ENCODE peak calls at places on chromosome 21, in five cellular contexts. K is H1, L is IMR-90, E is neuronal stem cell, X is H9. O is an unnamed sample.

GRCh38 chr21:43864313-43864805 is 664 bp upstream of the AGPAT3 start:
- DNase-seq in K (peak), L (peak), E (no peak), X (peak), O (peak)

GRCh38 chr21:42513985-42514882 is 582 bp downstream of the SLC37A1 start:
- DNase-seq in K (peak), L (no peak), E (no peak), X (peak), O (peak)

GRCh38 chr21:25385912-25386474 is 221.3 kb downstream of the MRPL39 start:
- DNase-seq in K (no peak), L (peak), E (peak), X (peak), O (peak)

GRCh38 chr21:28856588-28857250 is 136.0 kb downstream of the LTN1 start:
- DNase-seq in K (no peak), L (no peak), E (peak), X (peak), O (no peak)

GRCh38 chr21:42251654-42252053 is 32.7 kb downstream of the ABCG1 start:
- DNase-seq in K (no peak), L (no peak), E (no peak), X (no peak), O (no peak)

GRCh38 chr21:27776925-27777553 is 810.2 kb upstream of the ADAMTS5 start:
- DNase-seq in K (no peak), L (no peak), E (no peak), X (no peak), O (no peak)

GRCh38 chr21:14482165-14482564 is 64.0 kb downstream of the SAMSN1 start:
- DNase-seq in K (no peak), L (no peak), E (no peak), X (no peak), O (no peak)

GRCh38 chr21:38679531-38679930 is 126.2 kb upstream of the ETS2 start:
- DNase-seq in K (no peak), L (peak), E (no peak), X (no peak), O (peak)

GRCh38 chr21:36155603-36156338 is 853 bp upstream of the DOP1B start:
- DNase-seq in K (peak), L (no peak), E (no peak), X (peak), O (no peak)

GRCh38 chr21:30434033-30434631 is 4.1 kb downstream of the KRTAP13-4 start:
- DNase-seq in K (peak), L (no peak), E (peak), X (peak), O (no peak)
- H3K23ac ChIP-seq in K (no peak), L (no peak), E (no peak), X (no peak), O (no peak)

DNA sequence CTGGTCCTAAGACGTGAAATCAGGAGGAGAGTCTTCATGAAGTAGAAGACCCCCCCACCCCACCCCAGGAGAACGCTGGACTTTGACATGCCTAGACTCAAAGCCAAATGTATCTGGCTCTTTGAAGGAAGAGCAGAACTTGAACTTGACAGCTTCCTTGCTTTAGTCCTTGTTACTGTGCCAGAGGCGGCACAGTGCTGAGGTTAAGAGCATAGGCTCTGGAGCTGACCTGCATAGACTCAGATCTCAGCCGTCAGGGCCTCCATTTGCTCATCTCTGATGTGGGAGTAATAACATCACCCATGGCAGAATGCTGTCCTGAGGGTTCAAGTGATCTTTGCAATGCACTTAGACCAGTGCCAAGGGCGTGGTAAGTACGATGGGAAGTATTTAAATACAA is 39.0 kb downstream of the COL6A1 start:
- DNase-seq in K (no peak), L (no peak), E (no peak), X (no peak), O (no peak)
- H3K27ac ChIP-seq in K (no peak), L (no peak), E (no peak), X (no peak), O (no peak)

GRCh38 chr21:17757671-17758070 is 61.5 kb downstream of the C21orf91 start:
- DNase-seq in K (no peak), L (no peak), E (no peak), X (no peak), O (no peak)
- H4K91ac ChIP-seq in K (no peak), L (no peak), E (no peak), X (no peak), O (peak)

GRCh38 chr21:32753818-32754610 is 17.5 kb downstream of the PAXBP1 start:
- DNase-seq in K (no peak), L (no peak), E (no peak), X (no peak), O (no peak)

GRCh38 chr21:32756096-32756495 is 15.5 kb downstream of the PAXBP1 start:
- DNase-seq in K (no peak), L (no peak), E (no peak), X (no peak), O (no peak)

DNA sequence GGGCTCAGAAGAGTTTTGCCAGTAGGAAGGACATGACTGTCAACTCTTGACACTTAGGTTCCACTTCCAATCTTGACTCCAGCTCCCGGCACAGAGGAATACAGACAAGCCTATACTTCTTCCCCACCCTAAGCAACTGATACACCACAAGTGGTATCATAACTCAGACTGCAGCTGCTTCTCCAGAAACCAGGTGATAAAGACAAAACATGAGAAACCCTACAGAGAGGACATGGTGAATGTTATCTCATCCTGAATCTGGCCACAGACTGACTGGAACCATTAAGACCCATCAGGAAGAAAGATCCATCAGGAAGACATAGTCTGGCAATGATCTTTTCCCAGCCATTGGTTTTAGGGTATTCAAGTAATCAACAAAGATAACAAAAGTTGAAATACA is 13.8 kb downstream of the PAXBP1 start:
- DNase-seq in K (no peak), L (no peak), E (no peak), X (no peak), O (no peak)
- H3K23ac ChIP-seq in K (no peak), L (no peak), E (no peak), X (no peak), O (no peak)

GRCh38 chr21:44988607-44989537 is 49.0 kb downstream of the SLX9 start:
- DNase-seq in K (no peak), L (no peak), E (no peak), X (no peak), O (no peak)

GRCh38 chr21:44989943-44990780 is 50.3 kb downstream of the SLX9 start:
- DNase-seq in K (no peak), L (no peak), E (no peak), X (no peak), O (no peak)

GRCh38 chr21:44987886-44988606 is 48.2 kb downstream of the SLX9 start:
- DNase-seq in K (no peak), L (no peak), E (no peak), X (no peak), O (no peak)

GRCh38 chr21:44990921-44991320 is 51.1 kb downstream of the SLX9 start:
- DNase-seq in K (no peak), L (no peak), E (no peak), X (no peak), O (no peak)

DNA sequence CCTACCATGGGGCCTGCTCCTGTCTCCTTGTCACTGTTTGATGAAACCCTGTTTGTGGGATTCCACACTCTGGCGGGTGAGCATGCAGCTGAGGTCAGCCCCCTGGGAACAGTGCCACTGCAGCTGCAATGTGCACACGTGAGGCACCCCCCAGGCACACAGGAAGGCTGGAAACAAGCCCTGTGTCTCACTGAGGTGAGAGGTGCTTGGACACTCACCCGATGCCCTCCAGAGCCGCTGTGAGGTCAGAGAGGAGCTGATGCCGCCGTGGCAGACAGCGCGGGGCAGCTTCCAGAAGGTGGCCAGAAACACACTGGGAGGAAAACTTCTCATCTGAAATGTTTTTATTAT is 49.7 kb downstream of the SLX9 start:
- DNase-seq in K (no peak), L (peak), E (no peak), X (no peak), O (no peak)
- H3K27ac ChIP-seq in K (no peak), L (no peak), E (no peak), X (no peak), O (no peak)

DNA sequence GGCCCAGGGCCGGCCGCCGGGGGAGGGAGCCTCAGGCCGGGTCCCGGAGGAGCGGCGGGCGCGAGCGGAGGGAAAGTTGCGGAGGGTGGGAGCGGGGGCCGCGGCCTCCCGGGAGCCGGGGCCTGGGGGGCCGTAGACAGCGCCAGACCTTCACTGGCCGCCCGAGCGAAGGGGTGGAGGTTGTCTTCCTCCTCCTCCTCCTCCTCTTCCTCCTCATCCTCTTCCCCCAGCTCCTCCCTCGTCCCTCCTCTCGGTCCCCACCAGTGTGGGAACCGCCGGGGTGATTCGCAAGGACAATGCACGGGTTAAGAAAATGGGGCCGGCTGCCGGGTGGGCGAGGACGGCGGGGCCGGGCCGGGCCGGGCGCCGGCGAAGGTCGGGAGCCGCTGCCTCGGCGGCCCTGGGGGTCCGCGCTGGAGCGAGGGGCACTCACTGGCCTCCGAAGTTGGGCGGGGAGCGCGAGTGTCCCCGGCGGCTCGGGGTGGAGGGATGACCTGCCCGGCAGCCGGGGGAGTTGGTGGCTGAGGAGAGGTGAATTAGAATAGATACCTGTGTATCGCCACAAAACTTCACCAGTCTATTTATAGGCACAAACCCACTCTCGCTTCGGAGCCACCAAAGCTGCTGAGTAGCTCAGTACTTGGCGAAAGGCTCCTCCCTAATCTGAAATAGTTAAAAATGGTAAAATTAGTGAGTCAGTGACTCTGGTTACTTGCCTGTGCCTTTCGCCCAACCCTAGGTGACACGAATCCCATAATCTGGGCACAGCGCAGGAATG is 1.4 kb downstream of the DYRK1A start:
- DNase-seq in K (peak), L (peak), E (no peak), X (no peak), O (peak)
- H4K91ac ChIP-seq in K (peak), L (peak), E (no peak), X (no peak), O (peak)

DNA sequence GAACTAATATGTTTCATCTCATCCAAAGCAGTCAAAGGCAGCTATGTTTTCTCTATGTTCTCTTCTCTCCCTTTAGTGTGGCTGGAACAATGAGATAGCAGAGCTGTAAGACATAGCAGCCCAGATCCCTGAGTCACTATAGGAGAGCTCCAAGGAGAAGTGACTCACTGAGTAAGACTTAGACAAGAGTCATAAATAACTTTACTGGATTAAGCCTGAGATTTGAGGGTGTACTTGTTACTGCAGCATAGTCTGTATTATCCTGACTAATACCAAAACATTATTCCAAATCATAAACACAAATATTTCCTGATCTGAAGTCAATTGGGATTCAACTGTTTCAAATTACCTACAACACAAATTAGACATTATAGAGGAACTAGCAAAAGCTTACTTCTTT is 3.9 kb downstream of the KRTAP19-8 start:
- DNase-seq in K (no peak), L (no peak), E (no peak), X (no peak), O (no peak)
- H3K23ac ChIP-seq in K (no peak), L (no peak), E (no peak), X (no peak), O (no peak)

DNA sequence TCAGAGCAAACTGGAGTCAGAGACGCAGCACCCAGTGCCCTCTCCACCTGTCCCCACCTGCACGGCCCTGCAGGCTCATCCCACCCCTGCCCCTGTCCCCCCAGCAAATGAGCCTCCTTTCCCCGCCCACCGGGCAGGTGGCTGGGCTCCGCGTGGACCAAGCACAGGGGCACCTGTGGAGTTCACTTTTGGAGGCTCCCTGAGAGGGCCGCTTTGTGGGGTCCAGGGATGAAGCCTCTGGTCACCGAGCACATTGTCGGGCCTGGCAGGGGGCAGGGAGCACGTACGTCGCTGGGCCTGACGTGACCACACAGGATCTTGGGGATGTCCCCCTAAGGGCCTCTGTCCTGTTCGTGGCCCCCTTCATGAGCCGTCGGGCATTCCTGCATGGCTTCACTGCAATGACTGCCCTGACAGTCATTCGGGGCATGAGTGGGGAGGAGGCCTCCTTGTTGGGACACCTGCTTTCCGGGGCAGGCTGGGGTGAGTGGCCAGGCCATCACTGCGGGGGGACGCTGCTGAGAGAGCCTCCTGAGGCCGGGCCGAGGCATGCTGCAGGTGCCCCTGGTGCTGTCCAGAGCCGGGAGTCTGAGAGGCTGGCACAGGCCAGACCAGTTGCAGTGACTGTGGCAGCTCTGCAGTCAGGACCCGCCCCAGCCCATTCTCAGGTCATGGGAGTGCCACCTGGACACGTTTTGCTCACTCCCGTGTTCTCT is 19.7 kb downstream of the SLX9 start:
- DNase-seq in K (no peak), L (no peak), E (no peak), X (no peak), O (no peak)
- H3K27ac ChIP-seq in K (no peak), L (no peak), E (peak), X (no peak), O (no peak)

GRCh38 chr21:33300701-33301631 is 23.8 kb upstream of the IFNAR1 start:
- DNase-seq in K (peak), L (no peak), E (no peak), X (no peak), O (peak)
- H4K91ac ChIP-seq in K (no peak), L (no peak), E (no peak), X (no peak), O (no peak)